ENCODE peak calls at places on chromosome 16, in six cellular contexts. J is nucleus accumbens; O is breast epithelium; B is osteocyte; I is GM04503; S is activated naive CD4-positive, alpha-beta T cell. M is an unnamed sample.

GRCh38 chr16:85975421-85976100 is 76.6 kb downstream of the IRF8 start:
- DNase-seq in J (no peak), O (no peak), B (no peak), I (no peak), S (no peak), M (no peak)

GRCh38 chr16:60246055-60246454 is 1511.9 kb upstream of the GOT2 start:
- DNase-seq in J (no peak), O (no peak), B (no peak), I (no peak), S (no peak), M (no peak)

GRCh38 chr16:12542818-12543699 is 260.6 kb downstream of the CPPED1 start:
- DNase-seq in J (no peak), O (no peak), B (no peak), I (no peak), S (no peak), M (no peak)

GRCh38 chr16:63315229-63315628 is 1279.0 kb upstream of the CDH8 start:
- DNase-seq in J (no peak), O (no peak), B (no peak), I (no peak), S (no peak), M (no peak)

GRCh38 chr16:81562174-81562849 is 117.7 kb downstream of the CMIP start:
- DNase-seq in J (no peak), O (no peak), B (no peak), I (no peak), S (no peak), M (no peak)

GRCh38 chr16:50207652-50208051 is 54.5 kb downstream of the TENT4B start:
- DNase-seq in J (no peak), O (no peak), B (no peak), I (no peak), S (no peak), M (no peak)

GRCh38 chr16:48393843-48394703 is 8.9 kb upstream of the SIAH1 start:
- DNase-seq in J (peak), O (peak), B (no peak), I (no peak), S (no peak), M (peak)

GRCh38 chr16:7246578-7246977 is 86.1 kb upstream of the RBFOX1 start:
- DNase-seq in J (no peak), O (no peak), B (no peak), I (no peak), S (no peak), M (no peak)

GRCh38 chr16:75494696-75495601 is at the start of gene CHST6:
- DNase-seq in J (peak), O (no peak), B (no peak), I (no peak), S (no peak), M (no peak)

GRCh38 chr16:72884573-72884972 is 163.4 kb downstream of the ZFHX3 start:
- DNase-seq in J (no peak), O (no peak), B (no peak), I (no peak), S (no peak), M (no peak)

GRCh38 chr16:50002190-50002589 is 22.8 kb upstream of the CNEP1R1 start:
- DNase-seq in J (no peak), O (no peak), B (no peak), I (no peak), S (no peak), M (no peak)

GRCh38 chr16:30121741-30122620 is 1.0 kb downstream of the MAPK3 start:
- DNase-seq in J (no peak), O (no peak), B (no peak), I (no peak), S (no peak), M (no peak)

GRCh38 chr16:48405907-48406306 is 20.7 kb upstream of the SIAH1 start:
- DNase-seq in J (no peak), O (no peak), B (no peak), I (no peak), S (no peak), M (no peak)

GRCh38 chr16:67719778-67720144 is 645 bp upstream of the GFOD2 start:
- DNase-seq in J (peak), O (peak), B (no peak), I (no peak), S (no peak), M (no peak)

GRCh38 chr16:84425696-84426095 is 57.4 kb downstream of the ATP2C2 start:
- DNase-seq in J (no peak), O (no peak), B (no peak), I (no peak), S (no peak), M (no peak)

GRCh38 chr16:20969386-20969785 is 68.8 kb downstream of the LYRM1 start:
- DNase-seq in J (peak), O (no peak), B (no peak), I (no peak), S (no peak), M (no peak)

GRCh38 chr16:54766355-54766754 is 164.3 kb upstream of the IRX5 start:
- DNase-seq in J (no peak), O (no peak), B (no peak), I (no peak), S (no peak), M (no peak)

GRCh38 chr16:24610421-24610765 is 71.0 kb downstream of the RBBP6 start:
- DNase-seq in J (peak), O (no peak), B (no peak), I (no peak), S (no peak), M (no peak)

GRCh38 chr16:1414532-1415265 is at the start of gene UNKL:
- DNase-seq in J (peak), O (no peak), B (no peak), I (no peak), S (peak), M (no peak)

GRCh38 chr16:31535737-31536136 is 8.0 kb downstream of the AHSP start:
- DNase-seq in J (no peak), O (no peak), B (no peak), I (no peak), S (no peak), M (no peak)

GRCh38 chr16:53154513-53154912 is 99.7 kb downstream of the CHD9 start:
- DNase-seq in J (no peak), O (no peak), B (no peak), I (no peak), S (no peak), M (no peak)

GRCh38 chr16:24974859-24975258 is 40.3 kb downstream of the ARHGAP17 start:
- DNase-seq in J (no peak), O (no peak), B (no peak), I (no peak), S (no peak), M (no peak)

GRCh38 chr16:23496826-23497542 is 13.3 kb downstream of the GGA2 start:
- DNase-seq in J (no peak), O (peak), B (no peak), I (no peak), S (no peak), M (peak)

M was measured in BJ.